ENCODE peak calls at places on chromosomes 2 and 18, in seven cellular contexts. One of them, this sample, is unnamed.

GRCh38 chr2:162821176-162821575 is 17.4 kb downstream of the KCNH7 start:
- DNase-seq in tibial nerve: no peak
- DNase-seq in astrocyte of the spinal cord: peak; percentile 57
- DNase-seq in mesothelial cell of epicardium: no peak
- DNase-seq in left lung: no peak
- DNase-seq in A549: no peak
- DNase-seq in HFFc6: peak; percentile 29
- DNase-seq in this sample: no peak

GRCh38 chr18:43405097-43405496 is 127.8 kb upstream of the SYT4 start:
- DNase-seq in A549: no peak
- DNase-seq in tibial nerve: no peak
- DNase-seq in HFFc6: no peak
- DNase-seq in astrocyte of the spinal cord: no peak
- DNase-seq in mesothelial cell of epicardium: no peak
- DNase-seq in left lung: no peak
- DNase-seq in this sample: no peak

GRCh38 chr18:46051731-46052461 is 20.2 kb downstream of the PSTPIP2 start:
- DNase-seq in left lung: no peak
- DNase-seq in astrocyte of the spinal cord: peak; percentile 50
- DNase-seq in A549: no peak
- DNase-seq in mesothelial cell of epicardium: no peak
- DNase-seq in tibial nerve: no peak
- DNase-seq in HFFc6: peak; percentile 54
- DNase-seq in this sample: no peak

GRCh38 chr18:41955688-41956087 is 654 bp downstream of the PIK3C3 start:
- DNase-seq in mesothelial cell of epicardium: no peak
- DNase-seq in tibial nerve: no peak
- DNase-seq in left lung: no peak
- DNase-seq in astrocyte of the spinal cord: no peak
- DNase-seq in A549: no peak
- DNase-seq in HFFc6: no peak
- DNase-seq in this sample: no peak

GRCh38 chr2:26584656-26585055 is 56.5 kb downstream of the CIB4 start:
- DNase-seq in mesothelial cell of epicardium: no peak
- DNase-seq in astrocyte of the spinal cord: no peak
- DNase-seq in HFFc6: no peak
- DNase-seq in A549: no peak
- DNase-seq in left lung: peak; percentile 47
- DNase-seq in tibial nerve: no peak
- DNase-seq in this sample: no peak

GRCh38 chr2:25168256-25169072 is at the start of gene POMC:
- DNase-seq in A549: peak; percentile 36
- DNase-seq in mesothelial cell of epicardium: peak; percentile 54
- DNase-seq in left lung: no peak
- DNase-seq in HFFc6: no peak
- DNase-seq in tibial nerve: no peak
- DNase-seq in astrocyte of the spinal cord: peak; percentile 31
- DNase-seq in this sample: no peak

GRCh38 chr18:13375302-13376255 is 157.0 kb downstream of the LDLRAD4 start:
- DNase-seq in astrocyte of the spinal cord: peak; percentile 96
- DNase-seq in HFFc6: peak; percentile 35
- DNase-seq in tibial nerve: peak; percentile 42
- DNase-seq in A549: peak; percentile 68
- DNase-seq in mesothelial cell of epicardium: no peak
- DNase-seq in left lung: peak; percentile 79
- DNase-seq in this sample: peak; percentile 84

GRCh38 chr2:29390131-29390530 is 274.9 kb downstream of the CLIP4 start:
- DNase-seq in tibial nerve: no peak
- DNase-seq in A549: no peak
- DNase-seq in mesothelial cell of epicardium: no peak
- DNase-seq in astrocyte of the spinal cord: no peak
- DNase-seq in left lung: no peak
- DNase-seq in HFFc6: no peak
- DNase-seq in this sample: no peak

GRCh38 chr2:165054667-165055066 is 99.3 kb upstream of the SLC38A11 start:
- DNase-seq in tibial nerve: no peak
- DNase-seq in A549: no peak
- DNase-seq in astrocyte of the spinal cord: no peak
- DNase-seq in mesothelial cell of epicardium: no peak
- DNase-seq in left lung: no peak
- DNase-seq in HFFc6: no peak
- DNase-seq in this sample: no peak

GRCh38 chr18:57008001-57008686 is 138.7 kb upstream of the BOD1L2 start:
- DNase-seq in mesothelial cell of epicardium: no peak
- DNase-seq in astrocyte of the spinal cord: no peak
- DNase-seq in A549: no peak
- DNase-seq in left lung: peak; percentile 71
- DNase-seq in tibial nerve: no peak
- DNase-seq in HFFc6: no peak
- DNase-seq in this sample: no peak

GRCh38 chr2:183179156-183179555 is 54.9 kb downstream of the NUP35 start:
- DNase-seq in A549: no peak
- DNase-seq in HFFc6: no peak
- DNase-seq in tibial nerve: no peak
- DNase-seq in mesothelial cell of epicardium: no peak
- DNase-seq in left lung: no peak
- DNase-seq in astrocyte of the spinal cord: peak; percentile 42
- DNase-seq in this sample: no peak

DNA sequence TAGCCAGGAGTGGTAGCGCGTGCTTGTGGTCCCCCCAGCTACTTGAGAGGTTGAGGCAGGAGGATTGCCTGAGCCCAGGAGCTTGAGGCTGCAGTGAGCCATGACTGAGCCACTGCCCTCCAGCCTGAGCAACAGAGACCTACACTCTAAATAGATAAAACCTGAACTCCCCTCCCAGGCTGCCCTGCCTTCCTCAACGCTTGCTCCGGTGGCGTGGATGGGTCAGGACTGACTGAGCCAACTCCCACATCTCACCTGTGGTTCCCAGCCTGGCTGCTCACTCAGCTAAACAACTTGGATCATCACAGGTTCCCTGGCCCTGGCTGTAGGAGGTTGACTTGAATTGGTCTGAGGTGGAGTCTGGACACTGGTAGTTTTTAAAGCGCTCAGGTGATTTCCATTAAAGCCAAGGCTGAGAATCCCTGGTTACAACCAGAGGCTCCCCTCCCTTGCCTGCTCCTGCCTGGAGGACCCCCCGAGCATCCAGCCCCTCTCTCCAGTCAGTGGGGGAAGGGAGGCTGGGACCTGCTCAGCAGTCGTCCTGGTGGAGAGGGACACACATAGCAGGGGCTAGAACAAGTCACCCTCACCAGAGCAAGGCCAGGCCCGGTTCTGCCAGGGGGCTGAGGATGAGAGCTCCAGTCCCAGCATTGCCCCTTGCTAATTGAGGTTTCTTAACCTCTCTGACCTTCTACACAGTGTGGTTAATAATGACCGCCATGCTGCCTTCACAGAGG is 47.0 kb upstream of the TAF1B start:
- DNase-seq in tibial nerve: no peak
- DNase-seq in left lung: no peak
- DNase-seq in HFFc6: no peak
- DNase-seq in A549: no peak
- DNase-seq in mesothelial cell of epicardium: no peak
- DNase-seq in astrocyte of the spinal cord: no peak
- DNase-seq in this sample: no peak
- TF ChIP-seq CTCF in tibial nerve: no peak
- TF ChIP-seq CTCF in left lung: no peak
- TF ChIP-seq CTCF in HFFc6: peak; percentile 8
- TF ChIP-seq CTCF in A549: no peak
- TF ChIP-seq CTCF in mesothelial cell of epicardium: no peak
- TF ChIP-seq CTCF in astrocyte of the spinal cord: peak; percentile 8
- TF ChIP-seq CTCF in this sample: peak; percentile 13

GRCh38 chr2:238160206-238161129 is 1.7 kb downstream of the ERFE start:
- DNase-seq in mesothelial cell of epicardium: no peak
- DNase-seq in tibial nerve: no peak
- DNase-seq in left lung: no peak
- DNase-seq in HFFc6: no peak
- DNase-seq in astrocyte of the spinal cord: no peak
- DNase-seq in A549: no peak
- DNase-seq in this sample: no peak
- TF ChIP-seq CTCF in mesothelial cell of epicardium: no peak
- TF ChIP-seq CTCF in tibial nerve: peak; percentile 29
- TF ChIP-seq CTCF in left lung: no peak
- TF ChIP-seq CTCF in HFFc6: peak; percentile 28
- TF ChIP-seq CTCF in astrocyte of the spinal cord: peak; percentile 34
- TF ChIP-seq CTCF in A549: peak; percentile 42
- TF ChIP-seq CTCF in this sample: no peak

GRCh38 chr2:127528487-127528886 is 2.2 kb upstream of the IWS1 start:
- DNase-seq in A549: no peak
- DNase-seq in left lung: no peak
- DNase-seq in mesothelial cell of epicardium: no peak
- DNase-seq in astrocyte of the spinal cord: no peak
- DNase-seq in tibial nerve: no peak
- DNase-seq in HFFc6: no peak
- DNase-seq in this sample: no peak

GRCh38 chr2:127523269-127523930 is 2.9 kb downstream of the IWS1 start:
- DNase-seq in left lung: no peak
- DNase-seq in mesothelial cell of epicardium: no peak
- DNase-seq in tibial nerve: no peak
- DNase-seq in HFFc6: no peak
- DNase-seq in astrocyte of the spinal cord: no peak
- DNase-seq in A549: no peak
- DNase-seq in this sample: no peak

GRCh38 chr2:127526940-127527804 is 883 bp upstream of the IWS1 start:
- DNase-seq in mesothelial cell of epicardium: no peak
- DNase-seq in tibial nerve: no peak
- DNase-seq in left lung: no peak
- DNase-seq in HFFc6: no peak
- DNase-seq in A549: peak; percentile 26
- DNase-seq in astrocyte of the spinal cord: no peak
- DNase-seq in this sample: no peak

GRCh38 chr2:127525692-127526141 is 572 bp downstream of the IWS1 start:
- DNase-seq in A549: peak; percentile 14
- DNase-seq in astrocyte of the spinal cord: peak; percentile 56
- DNase-seq in left lung: no peak
- DNase-seq in mesothelial cell of epicardium: no peak
- DNase-seq in HFFc6: peak; percentile 32
- DNase-seq in tibial nerve: no peak
- DNase-seq in this sample: no peak

DNA sequence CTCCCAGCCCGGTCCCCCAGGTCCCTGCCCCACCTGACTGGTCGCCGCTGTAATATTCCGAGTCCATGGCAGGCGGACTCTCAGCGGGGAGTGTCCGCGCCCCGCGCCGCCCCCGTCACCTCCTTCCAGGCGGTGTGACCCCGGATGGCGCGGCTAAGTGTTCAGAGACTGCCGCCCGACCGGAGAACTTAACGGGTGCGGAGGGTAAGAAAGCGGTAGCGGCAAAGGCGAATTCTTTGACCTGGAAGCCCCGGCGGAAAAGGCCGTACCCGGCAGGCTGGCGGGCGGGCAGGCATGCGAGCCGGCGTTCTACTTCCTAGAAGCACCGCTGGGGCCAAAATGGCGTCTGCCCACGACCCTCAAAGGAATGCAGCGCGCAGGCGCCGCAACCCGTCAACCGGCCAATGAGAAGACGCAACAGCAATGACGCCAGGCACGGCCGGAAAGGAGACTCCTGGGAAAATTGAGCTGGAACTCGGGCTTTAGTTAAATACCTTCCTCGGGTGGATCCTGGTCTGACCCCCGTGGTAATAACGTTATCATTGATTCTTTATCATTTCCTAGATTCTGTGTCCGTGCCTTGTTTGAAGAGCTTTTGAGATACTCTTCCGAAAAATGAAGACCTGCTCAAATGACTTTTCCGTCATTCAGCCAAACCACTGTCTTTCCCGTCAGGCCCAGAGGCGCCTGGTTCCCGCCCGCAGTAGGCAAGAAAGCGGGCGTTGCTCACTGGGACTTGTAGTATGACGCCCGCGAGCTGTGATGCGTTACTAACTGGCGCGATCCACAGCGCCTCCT is at the start of gene IWS1:
- DNase-seq in tibial nerve: peak; percentile 90
- DNase-seq in left lung: peak; percentile 96
- DNase-seq in mesothelial cell of epicardium: peak; percentile 93
- DNase-seq in astrocyte of the spinal cord: peak; percentile 98
- DNase-seq in A549: peak; percentile 89
- DNase-seq in HFFc6: peak; percentile 94
- DNase-seq in this sample: peak; percentile 94
- TF ChIP-seq CTCF in tibial nerve: peak; percentile 33
- TF ChIP-seq CTCF in left lung: no peak
- TF ChIP-seq CTCF in mesothelial cell of epicardium: peak; percentile 44
- TF ChIP-seq CTCF in astrocyte of the spinal cord: peak; percentile 20
- TF ChIP-seq CTCF in A549: no peak
- TF ChIP-seq CTCF in HFFc6: peak; percentile 52
- TF ChIP-seq CTCF in this sample: peak; percentile 7

GRCh38 chr18:32138332-32138731 is 46.7 kb downstream of the RNF138 start:
- DNase-seq in A549: no peak
- DNase-seq in mesothelial cell of epicardium: no peak
- DNase-seq in left lung: no peak
- DNase-seq in tibial nerve: no peak
- DNase-seq in astrocyte of the spinal cord: no peak
- DNase-seq in HFFc6: no peak
- DNase-seq in this sample: no peak

GRCh38 chr18:32135595-32135994 is 43.9 kb downstream of the RNF138 start:
- DNase-seq in A549: no peak
- DNase-seq in astrocyte of the spinal cord: no peak
- DNase-seq in HFFc6: no peak
- DNase-seq in left lung: no peak
- DNase-seq in mesothelial cell of epicardium: no peak
- DNase-seq in tibial nerve: no peak
- DNase-seq in this sample: no peak

GRCh38 chr18:32139835-32140283 is 48.2 kb downstream of the RNF138 start:
- DNase-seq in tibial nerve: no peak
- DNase-seq in left lung: no peak
- DNase-seq in HFFc6: no peak
- DNase-seq in A549: no peak
- DNase-seq in astrocyte of the spinal cord: no peak
- DNase-seq in mesothelial cell of epicardium: no peak
- DNase-seq in this sample: no peak
- TF ChIP-seq CTCF in tibial nerve: no peak
- TF ChIP-seq CTCF in left lung: no peak
- TF ChIP-seq CTCF in HFFc6: no peak
- TF ChIP-seq CTCF in A549: no peak
- TF ChIP-seq CTCF in astrocyte of the spinal cord: no peak
- TF ChIP-seq CTCF in mesothelial cell of epicardium: no peak
- TF ChIP-seq CTCF in this sample: no peak

GRCh38 chr2:69013123-69013836 is at the start of gene ANTXR1:
- DNase-seq in mesothelial cell of epicardium: peak; percentile 65
- DNase-seq in astrocyte of the spinal cord: peak; percentile 85
- DNase-seq in A549: peak; percentile 78
- DNase-seq in left lung: peak; percentile 82
- DNase-seq in HFFc6: peak; percentile 67
- DNase-seq in tibial nerve: no peak
- DNase-seq in this sample: no peak
- TF ChIP-seq CTCF in mesothelial cell of epicardium: no peak
- TF ChIP-seq CTCF in astrocyte of the spinal cord: no peak
- TF ChIP-seq CTCF in A549: no peak
- TF ChIP-seq CTCF in left lung: no peak
- TF ChIP-seq CTCF in HFFc6: peak; percentile 69
- TF ChIP-seq CTCF in tibial nerve: no peak
- TF ChIP-seq CTCF in this sample: peak; percentile 58

This sample was measured in CD14-positive monocyte.